ENCODE peak calls at places on chromosomes 1 and 21, in five cellular contexts. S is kidney; P is effector CD4-positive, alpha-beta T cell; Y is HuH-7.5; Q is HT-29. F is an unnamed sample.

GRCh38 chr1:235069577-235070563 is 58.8 kb downstream of the TOMM20 start:
- DNase-seq in Q (peak), Y (no peak), S (peak), P (no peak), F (no peak)

GRCh38 chr1:39268112-39268581 is 63.7 kb downstream of the MACF1 start:
- DNase-seq in S (no peak), P (no peak), Y (no peak), Q (no peak), F (no peak)

GRCh38 chr1:164735315-164736052 is 176.5 kb downstream of the PBX1 start:
- DNase-seq in P (no peak), Y (no peak), Q (peak), S (no peak), F (no peak)

GRCh38 chr1:59926381-59927243 is at the start of gene CYP2J2:
- DNase-seq in Q (peak), Y (peak), S (peak), P (no peak), F (peak)

GRCh38 chr1:200108659-200109058 is 81.1 kb downstream of the NR5A2 start:
- DNase-seq in Q (no peak), S (no peak), Y (no peak), P (no peak), F (no peak)

GRCh38 chr21:32308696-32309095 is 10.0 kb downstream of the MRAP start:
- DNase-seq in P (no peak), Q (no peak), Y (no peak), S (no peak), F (no peak)

GRCh38 chr21:17340081-17340480 is 172.8 kb upstream of the CXADR start:
- DNase-seq in P (no peak), Q (no peak), S (no peak), Y (no peak), F (no peak)

GRCh38 chr21:38095220-38095619 is 161.6 kb upstream of the KCNJ15 start:
- DNase-seq in Y (no peak), Q (no peak), S (no peak), P (no peak), F (no peak)

GRCh38 chr1:36321119-36321951 is 2.1 kb downstream of the EVA1B start:
- DNase-seq in Y (no peak), P (no peak), S (peak), Q (no peak), F (peak)

GRCh38 chr1:219506337-219506944 is 106.5 kb downstream of the ZC3H11B start:
- DNase-seq in Q (no peak), S (no peak), P (no peak), Y (no peak), F (no peak)

GRCh38 chr1:52771384-52771783 is 45.1 kb downstream of the ZYG11B start:
- DNase-seq in P (no peak), S (no peak), Q (no peak), Y (no peak), F (no peak)

GRCh38 chr1:95039360-95040031 is 33.3 kb downstream of the ALG14 start:
- DNase-seq in Y (no peak), P (no peak), S (no peak), Q (no peak), F (no peak)

GRCh38 chr1:205492201-205492667 is 12.2 kb upstream of the CDK18 start:
- DNase-seq in Q (no peak), S (no peak), Y (peak), P (no peak), F (no peak)

GRCh38 chr1:147167361-147167760 is 4.9 kb downstream of the PRKAB2 start:
- DNase-seq in S (no peak), Q (peak), P (no peak), Y (no peak), F (no peak)

GRCh38 chr1:145708063-145708462 is 895 bp upstream of the PDZK1 start:
- DNase-seq in Q (no peak), Y (no peak), S (no peak), P (no peak), F (no peak)

GRCh38 chr1:221040716-221041275 is 161.6 kb downstream of the HLX start:
- DNase-seq in S (no peak), Y (no peak), Q (no peak), P (no peak), F (no peak)

GRCh38 chr1:57210881-57211280 is 213.0 kb downstream of the DAB1 start:
- DNase-seq in P (no peak), Y (no peak), Q (no peak), S (no peak), F (no peak)

GRCh38 chr1:40712997-40713396 is 21.5 kb downstream of the NFYC start:
- DNase-seq in S (no peak), Y (no peak), P (no peak), Q (no peak), F (no peak)

GRCh38 chr1:235017719-235018118 is 110.9 kb downstream of the TOMM20 start:
- DNase-seq in Q (no peak), Y (no peak), P (no peak), S (no peak), F (no peak)

GRCh38 chr1:222307621-222308020 is 240.3 kb downstream of the HHIPL2 start:
- DNase-seq in Q (no peak), S (no peak), P (no peak), Y (no peak), F (no peak)

GRCh38 chr1:78240755-78241154 is 195.0 kb downstream of the GIPC2 start:
- DNase-seq in Y (no peak), S (no peak), P (no peak), Q (no peak), F (no peak)

GRCh38 chr21:41611441-41611840 is 103.5 kb upstream of the TMPRSS2 start:
- DNase-seq in Y (no peak), Q (no peak), P (no peak), S (no peak), F (no peak)

GRCh38 chr1:81325404-81325803 is 475.3 kb upstream of the ADGRL2 start:
- DNase-seq in Y (no peak), Q (no peak), S (no peak), P (no peak), F (no peak)

F was measured in stimulated activated naive CD4-positive, alpha-beta T cell.